ENCODE peak calls at places on chromosome 4, in five cellular contexts. T, U, V, W and X are unnamed samples.

GRCh38 chr4:82733636-82734035 is 65.0 kb downstream of the SCD5 start:
- DNase-seq in T (no peak), U (no peak), V (no peak), W (no peak), X (no peak)

GRCh38 chr4:57119054-57119651 is 9.0 kb upstream of the IGFBP7 start:
- DNase-seq in T (no peak), U (no peak), V (no peak), W (no peak), X (no peak)

GRCh38 chr4:1533501-1534064 is 127.3 kb upstream of the NKX1-1 start:
- DNase-seq in T (no peak), U (no peak), V (peak; percentile 68), W (no peak), X (no peak)

GRCh38 chr4:2132438-2132837 is 73.3 kb downstream of the NAT8L start:
- DNase-seq in T (no peak), U (no peak), V (no peak), W (peak; percentile 8), X (no peak)

GRCh38 chr4:8838911-8839431 is 32.7 kb downstream of the HMX1 start:
- DNase-seq in T (no peak), U (peak; percentile 48), V (peak; percentile 64), W (no peak), X (no peak)

GRCh38 chr4:175807596-175807995 is 4.5 kb downstream of the GPM6A start:
- DNase-seq in T (no peak), U (no peak), V (no peak), W (no peak), X (peak; percentile 8)

GRCh38 chr4:36006226-36006625 is 238.1 kb downstream of the ARAP2 start:
- DNase-seq in T (no peak), U (no peak), V (no peak), W (no peak), X (no peak)

GRCh38 chr4:155491336-155492131 is 114.8 kb upstream of the MAP9 start:
- DNase-seq in T (no peak), U (no peak), V (no peak), W (no peak), X (no peak)

GRCh38 chr4:94741304-94741703 is 16.5 kb upstream of the BMPR1B start:
- DNase-seq in T (no peak), U (no peak), V (no peak), W (no peak), X (no peak)

GRCh38 chr4:94208268-94208667 is 603 bp downstream of the SMARCAD1 start:
- DNase-seq in T (no peak), U (peak; percentile 3), V (no peak), W (no peak), X (no peak)

GRCh38 chr4:55435136-55435535 is 39.4 kb downstream of the TMEM165 start:
- DNase-seq in T (no peak), U (no peak), V (no peak), W (no peak), X (no peak)

GRCh38 chr4:5014007-5014682 is 5.1 kb downstream of the CYTL1 start:
- DNase-seq in T (no peak), U (no peak), V (no peak), W (no peak), X (no peak)

GRCh38 chr4:148073349-148073748 is 341.5 kb downstream of the ARHGAP10 start:
- DNase-seq in T (no peak), U (no peak), V (no peak), W (no peak), X (no peak)

GRCh38 chr4:73754934-73755333 is 14.6 kb downstream of the CXCL8 start:
- DNase-seq in T (no peak), U (no peak), V (no peak), W (no peak), X (no peak)

GRCh38 chr4:114087596-114088230 is 108.3 kb upstream of the ARSJ start:
- DNase-seq in T (no peak), U (no peak), V (no peak), W (no peak), X (no peak)

GRCh38 chr4:22573198-22573597 is 57.3 kb upstream of the ADGRA3 start:
- DNase-seq in T (peak; percentile 20), U (no peak), V (no peak), W (no peak), X (no peak)

GRCh38 chr4:2177443-2178093 is 64.4 kb downstream of the HAUS3 start:
- DNase-seq in T (no peak), U (no peak), V (no peak), W (no peak), X (no peak)

GRCh38 chr4:87306056-87306455 is 16.6 kb downstream of the HSD17B13 start:
- DNase-seq in T (no peak), U (no peak), V (no peak), W (no peak), X (no peak)

GRCh38 chr4:129545599-129546278 is 449.8 kb downstream of the C4orf33 start:
- DNase-seq in T (peak; percentile 63), U (no peak), V (peak; percentile 48), W (no peak), X (no peak)

GRCh38 chr4:7212921-7213320 is 20.6 kb downstream of the SORCS2 start:
- DNase-seq in T (no peak), U (no peak), V (peak; percentile 18), W (no peak), X (no peak)

GRCh38 chr4:31237242-31237641 is 517.1 kb downstream of the PCDH7 start:
- DNase-seq in T (no peak), U (no peak), V (no peak), W (peak; percentile 96), X (no peak)

GRCh38 chr4:173529505-173530325 is at the start of gene HAND2:
- DNase-seq in T (peak; percentile 96), U (peak; percentile 91), V (peak; percentile 70), W (no peak), X (peak; percentile 83)

GRCh38 chr4:1517592-1518411 is 111.6 kb upstream of the NKX1-1 start:
- DNase-seq in T (peak; percentile 3), U (no peak), V (peak; percentile 68), W (no peak), X (no peak)

GRCh38 chr4:52640808-52641595 is 18.1 kb downstream of the USP46 start:
- DNase-seq in T (no peak), U (no peak), V (no peak), W (peak; percentile 53), X (no peak)

GRCh38 chr4:10697071-10697470 is 12.5 kb upstream of the CLNK start:
- DNase-seq in T (no peak), U (no peak), V (no peak), W (no peak), X (no peak)

GRCh38 chr4:87078987-87079469 is 141.4 kb downstream of the KLHL8 start:
- DNase-seq in T (no peak), U (no peak), V (no peak), W (no peak), X (no peak)

GRCh38 chr4:127309360-127310095 is 323.2 kb upstream of the INTU start:
- DNase-seq in T (no peak), U (no peak), V (no peak), W (peak; percentile 21), X (peak; percentile 7)

GRCh38 chr4:89939994-89940393 is 45.3 kb downstream of the MMRN1 start:
- DNase-seq in T (no peak), U (no peak), V (no peak), W (no peak), X (no peak)

GRCh38 chr4:44487341-44487740 is 38.7 kb upstream of the KCTD8 start:
- DNase-seq in T (no peak), U (no peak), V (no peak), W (no peak), X (no peak)

GRCh38 chr4:177737387-177737965 is 295.2 kb upstream of the AGA start:
- DNase-seq in T (no peak), U (no peak), V (no peak), W (no peak), X (no peak)

GRCh38 chr4:113278324-113278934 is 229.0 kb downstream of the ANK2 start:
- DNase-seq in T (peak; percentile 80), U (peak; percentile 62), V (no peak), W (peak; percentile 76), X (peak; percentile 47)

GRCh38 chr4:137226221-137226620 is 306.1 kb downstream of the PCDH18 start:
- DNase-seq in T (no peak), U (no peak), V (no peak), W (no peak), X (no peak)
- H3K4me3 ChIP-seq in T (no peak overlapping the region), U (no peak overlapping the region), V (no peak overlapping the region), W (no peak overlapping the region), X (no peak overlapping the region)

GRCh38 chr4:53763813-53764597 is 172.7 kb upstream of the LNX1 start:
- DNase-seq in T (peak; percentile 35), U (peak; percentile 41), V (peak; percentile 40), W (no peak), X (no peak)
- H3K4me3 ChIP-seq in T (no peak overlapping the region), U (no peak overlapping the region), V (no peak overlapping the region), W (no peak overlapping the region), X (no peak overlapping the region)

DNA sequence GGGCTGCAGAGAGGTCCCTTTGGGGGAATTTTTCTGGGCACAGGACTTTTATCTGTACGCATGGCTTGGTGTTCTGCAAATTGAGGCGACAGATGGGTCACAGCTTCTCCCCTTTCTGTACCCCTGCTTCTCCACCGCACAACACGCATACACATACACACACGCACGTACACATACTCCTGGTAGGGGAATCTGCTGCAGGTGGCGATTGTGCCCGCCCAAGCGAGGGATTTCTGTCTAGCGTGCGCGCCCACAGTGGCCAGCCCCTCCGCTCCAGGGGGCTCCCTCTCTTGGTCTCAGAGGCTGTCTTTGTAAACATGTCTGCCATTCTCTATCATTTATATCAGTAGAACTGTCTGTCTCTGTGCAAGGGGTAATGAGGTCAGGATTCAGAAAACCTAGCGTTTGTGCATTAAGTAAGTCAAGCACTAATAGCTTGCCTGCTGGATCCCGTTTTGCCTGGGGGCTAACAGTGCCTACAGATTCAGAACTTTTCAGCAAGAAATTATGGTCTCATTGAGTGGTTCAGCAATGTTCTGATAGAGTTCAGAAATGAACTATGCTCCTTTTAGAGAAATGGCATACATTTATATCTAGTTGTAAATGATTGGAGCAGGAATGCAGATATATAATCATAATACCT is 2.2 kb downstream of the GRID2 start:
- DNase-seq in T (peak; percentile 28), U (peak; percentile 47), V (peak; percentile 37), W (no peak), X (peak; percentile 40)
- H3K4me3 ChIP-seq in T (peak overlapping the region; percentile 50), U (peak overlapping the region; percentile 65), V (peak overlapping the region; percentile 23), W (peak overlapping the region; percentile 53), X (peak overlapping the region; percentile 81)

GRCh38 chr4:181958435-181958834 is 284.8 kb upstream of the TENM3 start:
- DNase-seq in T (no peak), U (no peak), V (no peak), W (no peak), X (no peak)

GRCh38 chr4:181959121-181959520 is 284.1 kb upstream of the TENM3 start:
- DNase-seq in T (peak; percentile 47), U (no peak), V (no peak), W (no peak), X (no peak)

GRCh38 chr4:181956502-181956901 is 286.7 kb upstream of the TENM3 start:
- DNase-seq in T (no peak), U (no peak), V (no peak), W (no peak), X (no peak)

GRCh38 chr4:181960384-181960783 is 282.8 kb upstream of the TENM3 start:
- DNase-seq in T (no peak), U (no peak), V (no peak), W (no peak), X (no peak)

DNA sequence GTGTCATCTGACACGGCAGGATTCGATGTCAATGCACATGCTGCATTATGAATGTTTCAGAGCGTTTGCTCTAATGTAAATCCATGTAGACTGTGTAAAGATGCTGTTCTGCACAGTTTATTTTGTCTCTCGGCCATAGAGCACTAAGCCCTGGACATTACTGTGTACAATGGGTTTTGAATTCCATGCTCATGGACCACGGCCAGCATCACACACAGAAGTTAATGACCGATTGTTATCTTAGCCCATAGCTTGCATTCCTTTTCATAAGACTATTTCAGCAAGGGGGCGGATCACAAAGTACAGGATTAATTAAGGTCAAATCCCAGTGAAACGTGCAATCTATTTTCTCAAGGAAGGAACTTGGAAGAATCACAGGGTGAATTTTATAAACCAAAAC is 286.1 kb upstream of the TENM3 start:
- DNase-seq in T (no peak), U (no peak), V (no peak), W (no peak), X (no peak)
- H3K4me3 ChIP-seq in T (no peak overlapping the region), U (no peak overlapping the region), V (no peak overlapping the region), W (no peak overlapping the region), X (no peak overlapping the region)